ENCODE peak calls at places on chromosomes 2 and 18, in nine cellular contexts. C is A172; S is GM20000; T is amniotic stem cell; K is HFFc6; Z is CD4-positive, alpha-beta T cell; I is mucosa of descending colon; P is activated CD8-positive, alpha-beta memory T cell treated with anti-CD3 and anti-CD28 coated beads for 48 hours; E is dermis microvascular lymphatic vessel endothelial cell. G is an unnamed sample.

GRCh38 chr18:26714739-26715138 is 150.8 kb downstream of the AQP4 start:
- DNase-seq in E (no peak), P (no peak), K (no peak), Z (no peak), C (no peak), T (no peak), S (no peak), I (no peak), G (no peak)

GRCh38 chr2:100612388-100613000 is 49.7 kb downstream of the PDCL3 start:
- DNase-seq in K (no peak), I (no peak), P (no peak), Z (no peak), T (no peak), S (no peak), E (no peak), C (no peak), G (no peak)

GRCh38 chr18:54316071-54316820 is 41.4 kb downstream of the STARD6 start:
- DNase-seq in T (no peak), P (no peak), Z (no peak), E (no peak), I (no peak), K (no peak), S (no peak), C (no peak), G (no peak)

GRCh38 chr2:136378712-136379595 is 261.0 kb upstream of the CXCR4 start:
- DNase-seq in T (no peak), Z (peak; percentile 63), I (peak; percentile 76), S (peak; percentile 34), K (peak; percentile 17), C (peak; percentile 60), E (peak; percentile 33), P (no peak), G (peak; percentile 33)

GRCh38 chr2:153455856-153456255 is 22.7 kb downstream of the RPRM start:
- DNase-seq in S (no peak), I (no peak), C (peak; percentile 79), K (no peak), Z (no peak), P (no peak), E (no peak), T (no peak), G (peak; percentile 16)

GRCh38 chr2:2033691-2034090 is 289.4 kb upstream of the PXDN start:
- DNase-seq in I (no peak), P (no peak), S (no peak), K (no peak), C (no peak), Z (no peak), E (no peak), T (no peak), G (no peak)

GRCh38 chr2:240435955-240436625 is 627 bp downstream of the GPC1 start:
- DNase-seq in Z (no peak), S (peak; percentile 49), K (no peak), T (no peak), P (no peak), E (no peak), C (no peak), I (no peak), G (no peak)

GRCh38 chr18:60892855-60893254 is 440.4 kb upstream of the CDH20 start:
- DNase-seq in T (peak; percentile 3), I (no peak), C (peak; percentile 52), P (no peak), Z (no peak), S (no peak), E (no peak), K (no peak), G (peak; percentile 90)

GRCh38 chr2:178819992-178820391 is 12.8 kb upstream of the TTN start:
- DNase-seq in K (no peak), Z (no peak), C (no peak), P (no peak), E (peak; percentile 60), I (no peak), S (peak; percentile 25), T (no peak), G (no peak)

GRCh38 chr2:32011566-32011960 is 755 bp upstream of the MEMO1 start:
- DNase-seq in I (peak; percentile 6), S (no peak), E (no peak), K (no peak), Z (no peak), P (no peak), T (no peak), C (no peak), G (no peak)

GRCh38 chr2:232588680-232589585 is 38.4 kb downstream of the EIF4E2 start:
- DNase-seq in T (peak; percentile 44), K (peak; percentile 35), P (no peak), E (peak; percentile 11), C (peak; percentile 94), I (peak; percentile 79), Z (no peak), S (no peak), G (peak; percentile 86)

GRCh38 chr2:112480540-112481049 is 1.4 kb upstream of the TTL start:
- DNase-seq in Z (no peak), T (no peak), K (no peak), S (peak; percentile 62), C (no peak), E (no peak), P (no peak), I (peak; percentile 36), G (no peak)

GRCh38 chr2:201933792-201934229 is 99.8 kb upstream of the FZD7 start:
- DNase-seq in E (no peak), Z (no peak), P (no peak), S (no peak), K (no peak), I (no peak), C (no peak), T (peak; percentile 8), G (peak; percentile 94)